ENCODE peak calls at places on chromosomes 3 and 15, in ten cellular contexts. E, A, R, K, T, F, X, D, U and G are unnamed samples.

GRCh38 chr3:126058666-126059065 is 25.3 kb downstream of the SLC41A3 start:
- DNase-seq in E (no peak), A (no peak), R (no peak), K (no peak), T (no peak), F (no peak), X (no peak), D (no peak), U (peak; percentile 15), G (no peak)

GRCh38 chr3:414063-414462 is 217.5 kb downstream of the CHL1 start:
- DNase-seq in E (peak; percentile 36), A (peak; percentile 18), R (no peak), K (no peak), T (no peak), F (no peak), X (peak; percentile 10), D (no peak), U (no peak), G (no peak)

GRCh38 chr15:76217029-76217866 is 94.0 kb downstream of the ETFA start:
- DNase-seq in E (peak; percentile 24), A (no peak), R (no peak), K (no peak), T (peak; percentile 72), F (no peak), X (peak; percentile 57), D (no peak), U (no peak), G (peak; percentile 53)

GRCh38 chr3:86985427-86985826 is 5.5 kb downstream of the VGLL3 start:
- DNase-seq in E (no peak), A (no peak), R (no peak), K (no peak), T (no peak), F (no peak), X (no peak), D (no peak), U (no peak), G (no peak)

GRCh38 chr3:136838641-136839555 is 20.0 kb downstream of the SLC35G2 start:
- DNase-seq in E (peak; percentile 69), A (no peak), R (no peak), K (no peak), T (peak; percentile 40), F (no peak), X (peak; percentile 64), D (no peak), U (no peak), G (peak; percentile 44)

GRCh38 chr3:196268270-196269163 is 19.0 kb downstream of the PCYT1A start:
- DNase-seq in E (peak; percentile 86), A (no peak), R (no peak), K (no peak), T (peak; percentile 89), F (no peak), X (peak; percentile 75), D (no peak), U (no peak), G (peak; percentile 92)

GRCh38 chr3:156761713-156762575 is 64.2 kb upstream of the LEKR1 start:
- DNase-seq in E (peak; percentile 35), A (no peak), R (no peak), K (no peak), T (no peak), F (no peak), X (peak; percentile 60), D (no peak), U (no peak), G (no peak)

GRCh38 chr3:183306798-183307671 is 54.0 kb downstream of the B3GNT5 start:
- DNase-seq in E (peak; percentile 81), A (no peak), R (peak; percentile 62), K (no peak), T (peak; percentile 54), F (peak; percentile 94), X (peak; percentile 62), D (no peak), U (peak; percentile 85), G (peak; percentile 36)

GRCh38 chr3:12423918-12424634 is 60.2 kb upstream of the TSEN2 start:
- DNase-seq in E (peak; percentile 35), A (no peak), R (no peak), K (no peak), T (no peak), F (peak; percentile 48), X (peak; percentile 58), D (no peak), U (no peak), G (no peak)

GRCh38 chr15:78944669-78945407 is at the start of gene CTSH:
- DNase-seq in E (peak; percentile 52), A (peak; percentile 91), R (peak; percentile 87), K (peak; percentile 77), T (peak; percentile 58), F (peak; percentile 95), X (peak; percentile 17), D (peak; percentile 79), U (peak; percentile 77), G (no peak)

GRCh38 chr3:126337980-126338651 is 19.1 kb downstream of the KLF15 start:
- DNase-seq in E (no peak), A (no peak), R (no peak), K (no peak), T (no peak), F (no peak), X (no peak), D (peak; percentile 6), U (peak; percentile 57), G (no peak)

GRCh38 chr3:69890094-69890493 is 109.4 kb upstream of the SAMMSON start:
- DNase-seq in E (peak; percentile 42), A (no peak), R (no peak), K (no peak), T (peak; percentile 84), F (no peak), X (peak; percentile 61), D (no peak), U (no peak), G (no peak)

GRCh38 chr3:125054436-125055164 is 1.2 kb downstream of the HEG1 start:
- DNase-seq in E (peak; percentile 76), A (peak; percentile 53), R (no peak), K (no peak), T (peak; percentile 43), F (no peak), X (peak; percentile 68), D (no peak), U (no peak), G (no peak)

GRCh38 chr3:48410205-48411040 is 19.5 kb downstream of the PLXNB1 start:
- DNase-seq in E (no peak), A (no peak), R (no peak), K (no peak), T (no peak), F (no peak), X (no peak), D (peak; percentile 13), U (peak; percentile 54), G (no peak)

DNA sequence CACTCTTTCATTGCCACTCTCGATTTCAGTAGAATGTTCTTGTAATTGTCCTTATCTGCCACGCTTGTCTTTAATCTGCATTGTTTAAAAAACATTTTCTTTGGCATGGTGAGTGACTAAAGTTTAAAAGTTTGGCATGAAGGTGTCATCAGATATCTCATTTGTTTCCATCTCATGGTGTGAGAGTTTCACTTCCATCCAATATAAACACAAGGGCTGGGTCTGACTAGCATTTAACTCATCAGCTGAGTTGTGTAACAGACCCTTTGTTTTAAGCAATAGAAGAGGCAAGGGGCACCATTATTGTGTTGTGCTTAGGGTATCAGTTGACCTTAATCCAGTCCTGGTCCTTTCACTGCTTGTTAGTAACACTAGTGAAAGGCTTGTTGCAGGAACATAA is 49.9 kb upstream of the IL12A start:
- DNase-seq in E (peak; percentile 74), A (no peak), R (no peak), K (no peak), T (peak; percentile 56), F (no peak), X (peak; percentile 58), D (no peak), U (no peak), G (no peak)
- H3K4me1 ChIP-seq in E (peaks cover 42% of the 10 kb centered on the region), A (peaks cover 4% of the 10 kb centered on the region), R (no peaks in the 10 kb centered on the region), K (no peaks in the 10 kb centered on the region), T (peaks cover 8% of the 10 kb centered on the region), F (no peaks in the 10 kb centered on the region), X (peaks cover 15% of the 10 kb centered on the region), D (no peaks in the 10 kb centered on the region), U (no peaks in the 10 kb centered on the region), G (no peaks in the 10 kb centered on the region)

DNA sequence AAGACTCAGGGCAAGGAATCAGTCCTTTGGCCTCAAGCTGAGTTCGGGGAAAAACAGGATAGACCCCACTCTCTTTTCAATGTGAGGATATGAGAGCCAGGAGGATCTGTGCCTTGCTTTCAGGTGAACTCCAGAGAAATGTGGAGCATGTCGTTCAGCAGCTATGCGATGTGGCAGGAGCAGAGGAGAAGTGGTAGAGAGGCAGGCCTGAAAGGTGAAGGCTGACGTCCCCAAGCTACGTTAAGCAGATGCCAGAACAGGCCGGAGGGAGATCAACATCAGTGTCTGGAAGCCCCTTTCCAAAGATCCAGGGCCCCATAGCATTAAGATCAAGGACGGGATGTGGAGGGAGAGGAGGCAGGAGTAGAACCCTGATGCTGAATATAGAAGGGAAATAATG is 160.1 kb downstream of the PLD1 start:
- DNase-seq in E (no peak), A (no peak), R (no peak), K (no peak), T (no peak), F (no peak), X (no peak), D (no peak), U (no peak), G (no peak)
- H3K27ac ChIP-seq in E (no peak overlapping the region), A (no peak overlapping the region), R (peak overlapping the region; percentile 61), K (no peak overlapping the region), T (no peak overlapping the region), F (no peak overlapping the region), X (no peak overlapping the region), D (peak overlapping the region; percentile 26), U (no peak overlapping the region), G (no peak overlapping the region)

GRCh38 chr3:30616347-30617027 is 10.1 kb downstream of the TGFBR2 start:
- DNase-seq in E (no peak), A (no peak), R (no peak), K (no peak), T (no peak), F (no peak), X (no peak), D (no peak), U (no peak), G (no peak)
- H3K4me1 ChIP-seq in E (peaks cover 74% of the 10 kb centered on the region), A (no peaks in the 10 kb centered on the region), R (peaks cover 76% of the 10 kb centered on the region), K (peaks cover 94% of the 10 kb centered on the region), T (peaks cover 56% of the 10 kb centered on the region), F (peaks cover 99% of the 10 kb centered on the region), X (peaks cover 23% of the 10 kb centered on the region), D (no peaks in the 10 kb centered on the region), U (peaks cover 41% of the 10 kb centered on the region), G (peaks cover 51% of the 10 kb centered on the region)

DNA sequence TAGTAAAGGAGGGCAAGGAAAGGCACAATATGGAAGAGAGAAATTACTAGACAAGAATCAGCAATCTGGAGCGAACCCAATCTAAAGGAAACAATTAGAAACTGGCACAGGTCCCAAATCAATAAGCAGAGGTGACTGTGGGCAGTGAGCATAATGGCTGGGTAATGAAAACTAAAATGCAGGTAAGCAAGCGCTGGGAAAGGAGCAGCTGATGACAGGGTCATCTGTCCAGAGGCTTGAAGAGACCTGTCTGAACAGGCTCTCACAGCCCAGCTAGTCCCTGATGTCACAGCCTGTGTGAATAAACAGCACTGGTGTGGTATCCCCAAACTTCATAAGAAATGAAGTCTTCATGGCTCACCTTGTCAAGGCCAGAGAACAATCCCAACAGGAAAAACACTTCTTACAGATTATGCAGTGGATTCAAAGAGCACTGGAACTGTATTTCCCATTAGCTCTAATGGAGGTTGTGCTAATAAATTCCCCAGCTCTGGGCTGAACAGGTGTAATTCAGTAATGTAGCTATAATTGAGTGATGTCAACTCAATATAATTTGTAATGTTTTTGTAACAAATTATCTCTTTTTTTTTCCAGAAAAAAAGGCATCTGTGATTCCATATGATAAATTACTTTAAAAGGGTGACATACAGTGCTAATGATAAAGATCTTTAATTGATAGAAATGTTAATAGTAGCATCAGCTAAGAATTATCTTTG is 197.3 kb downstream of the FHIT start:
- DNase-seq in E (no peak), A (no peak), R (no peak), K (no peak), T (peak; percentile 63), F (no peak), X (no peak), D (no peak), U (no peak), G (no peak)
- H3K27ac ChIP-seq in E (no peak overlapping the region), A (no peak overlapping the region), R (no peak overlapping the region), K (no peak overlapping the region), T (no peak overlapping the region), F (no peak overlapping the region), X (no peak overlapping the region), D (no peak overlapping the region), U (no peak overlapping the region), G (no peak overlapping the region)